ENCODE peak calls at places on chromosomes 5 and 9, in nine cellular contexts. N is effector memory CD8-positive, alpha-beta T cell; V is GM04504; U is midbrain; A is KBM-7; D is fibroblast of the aortic adventitia; L is type B pancreatic cell; R is transverse colon; Y is NT2/D1. H is an unnamed sample.

GRCh38 chr5:32087086-32088082 is 86.7 kb downstream of the GOLPH3 start:
- DNase-seq in N (no peak), V (no peak), U (no peak), A (no peak), D (no peak), L (no peak), R (no peak), Y (no peak), H (no peak)

GRCh38 chr5:127358782-127359181 is 68.2 kb downstream of the MEGF10 start:
- DNase-seq in N (no peak), V (peak; percentile 16), U (no peak), A (no peak), D (peak; percentile 8), L (no peak), R (no peak), Y (no peak), H (no peak)

GRCh38 chr5:97231025-97231636 is 48.1 kb upstream of the RIOK2 start:
- DNase-seq in N (no peak), V (peak; percentile 56), U (peak; percentile 83), A (peak; percentile 69), D (peak; percentile 89), L (no peak), R (peak; percentile 18), Y (peak; percentile 25), H (peak; percentile 18)

GRCh38 chr5:139569276-139569955 is 8.3 kb downstream of the UBE2D2 start:
- DNase-seq in N (no peak), V (no peak), U (no peak), A (no peak), D (no peak), L (no peak), R (no peak), Y (no peak), H (no peak)

GRCh38 chr5:149636861-149637246 is 55.6 kb downstream of the ARHGEF37 start:
- DNase-seq in N (peak; percentile 53), V (peak; percentile 50), U (peak; percentile 62), A (peak; percentile 77), D (peak; percentile 81), L (no peak), R (no peak), Y (peak; percentile 63), H (no peak)

GRCh38 chr5:72355706-72356299 is 35.6 kb downstream of the PTCD2 start:
- DNase-seq in N (no peak), V (peak; percentile 19), U (peak; percentile 73), A (no peak), D (peak; percentile 42), L (no peak), R (peak; percentile 11), Y (no peak), H (no peak)

GRCh38 chr5:28954074-28954473 is 1915.7 kb upstream of the CDH9 start:
- DNase-seq in N (no peak), V (no peak), U (no peak), A (no peak), D (no peak), L (no peak), R (no peak), Y (no peak), H (no peak)

GRCh38 chr9:2872941-2873323 is 29.0 kb upstream of the PUM3 start:
- DNase-seq in N (peak; percentile 23), V (no peak), U (no peak), A (no peak), D (no peak), L (no peak), R (no peak), Y (no peak), H (no peak)

GRCh38 chr9:97740848-97741821 is 44.0 kb upstream of the XPA start:
- DNase-seq in N (peak; percentile 1), V (no peak), U (peak; percentile 16), A (peak; percentile 57), D (peak; percentile 45), L (peak; percentile 74), R (peak; percentile 23), Y (peak; percentile 72), H (peak; percentile 3)

GRCh38 chr9:22975921-22976320 is 529.3 kb downstream of the DMRTA1 start:
- DNase-seq in N (no peak), V (no peak), U (no peak), A (no peak), D (peak; percentile 5), L (no peak), R (no peak), Y (no peak), H (no peak)

GRCh38 chr9:72471096-72471495 is 50.3 kb upstream of the TMC1 start:
- DNase-seq in N (no peak), V (no peak), U (no peak), A (no peak), D (no peak), L (no peak), R (no peak), Y (no peak), H (no peak)

GRCh38 chr9:5429873-5430564 is 7.7 kb downstream of the PLGRKT start:
- DNase-seq in N (no peak), V (no peak), U (peak; percentile 45), A (no peak), D (no peak), L (no peak), R (no peak), Y (no peak), H (no peak)

GRCh38 chr5:122120957-122121356 is 8.4 kb upstream of the ZNF474 start:
- DNase-seq in N (no peak), V (no peak), U (no peak), A (no peak), D (no peak), L (no peak), R (no peak), Y (no peak), H (no peak)

GRCh38 chr5:122454522-122454921 is 142.5 kb downstream of the SNCAIP start:
- DNase-seq in N (no peak), V (no peak), U (no peak), A (no peak), D (no peak), L (no peak), R (no peak), Y (no peak), H (no peak)

GRCh38 chr5:121408778-121409177 is 442.9 kb upstream of the FTMT start:
- DNase-seq in N (no peak), V (no peak), U (no peak), A (no peak), D (no peak), L (no peak), R (no peak), Y (no peak), H (no peak)

GRCh38 chr9:70117835-70118319 is 74.2 kb downstream of the MAMDC2 start:
- DNase-seq in N (no peak), V (no peak), U (no peak), A (no peak), D (peak; percentile 81), L (no peak), R (no peak), Y (no peak), H (no peak)

GRCh38 chr5:141084487-141084989 is 9.9 kb upstream of the PCDHB2 start:
- DNase-seq in N (no peak), V (peak; percentile 6), U (peak; percentile 57), A (no peak), D (peak; percentile 30), L (no peak), R (peak; percentile 18), Y (no peak), H (no peak)

GRCh38 chr5:61322738-61323429 is 9.2 kb upstream of the ZSWIM6 start:
- DNase-seq in N (no peak), V (no peak), U (no peak), A (no peak), D (peak; percentile 50), L (no peak), R (peak; percentile 74), Y (no peak), H (no peak)